ENCODE peak calls at places on chromosome 20, in five cellular contexts. One of them, this sample, is unnamed.

GRCh38 chr20:835220-836045 is 1.9 kb downstream of the FAM110A start:
- DNase-seq in mucosa of descending colon: no peak
- DNase-seq in AG09309: no peak
- DNase-seq in tibial artery: no peak
- DNase-seq in brain microvascular endothelial cell: no peak
- DNase-seq in this sample: no peak

GRCh38 chr20:19269737-19270325 is 57.4 kb downstream of the SLC24A3 start:
- DNase-seq in brain microvascular endothelial cell: peak; percentile 11
- DNase-seq in mucosa of descending colon: no peak
- DNase-seq in AG09309: peak; percentile 23
- DNase-seq in tibial artery: no peak
- DNase-seq in this sample: peak; percentile 67

GRCh38 chr20:38060536-38060935 is 27.0 kb downstream of the RPRD1B start:
- DNase-seq in brain microvascular endothelial cell: peak; percentile 77
- DNase-seq in tibial artery: no peak
- DNase-seq in AG09309: no peak
- DNase-seq in mucosa of descending colon: no peak
- DNase-seq in this sample: no peak

GRCh38 chr20:31923388-31924271 is 28.2 kb downstream of the PDRG1 start:
- DNase-seq in brain microvascular endothelial cell: no peak
- DNase-seq in mucosa of descending colon: no peak
- DNase-seq in AG09309: no peak
- DNase-seq in tibial artery: no peak
- DNase-seq in this sample: no peak

GRCh38 chr20:44188752-44189151 is 1.8 kb upstream of the JPH2 start:
- DNase-seq in AG09309: no peak
- DNase-seq in brain microvascular endothelial cell: no peak
- DNase-seq in tibial artery: no peak
- DNase-seq in mucosa of descending colon: no peak
- DNase-seq in this sample: no peak

GRCh38 chr20:38222231-38222922 is 38.2 kb downstream of the KIAA1755 start:
- DNase-seq in tibial artery: peak; percentile 61
- DNase-seq in mucosa of descending colon: peak; percentile 70
- DNase-seq in brain microvascular endothelial cell: peak; percentile 69
- DNase-seq in AG09309: no peak
- DNase-seq in this sample: peak; percentile 42

GRCh38 chr20:18020931-18021330 is 36.8 kb downstream of the OVOL2 start:
- DNase-seq in tibial artery: no peak
- DNase-seq in mucosa of descending colon: no peak
- DNase-seq in brain microvascular endothelial cell: no peak
- DNase-seq in AG09309: no peak
- DNase-seq in this sample: no peak

GRCh38 chr20:15220009-15220656 is 882.7 kb upstream of the FLRT3 start:
- DNase-seq in brain microvascular endothelial cell: no peak
- DNase-seq in AG09309: no peak
- DNase-seq in tibial artery: no peak
- DNase-seq in mucosa of descending colon: no peak
- DNase-seq in this sample: peak; percentile 16

GRCh38 chr20:13852321-13852720 is 67.5 kb downstream of the NDUFAF5 start:
- DNase-seq in mucosa of descending colon: no peak
- DNase-seq in AG09309: no peak
- DNase-seq in brain microvascular endothelial cell: no peak
- DNase-seq in tibial artery: no peak
- DNase-seq in this sample: peak; percentile 82

GRCh38 chr20:5731753-5732366 is 18.3 kb upstream of the SHLD1 start:
- DNase-seq in brain microvascular endothelial cell: no peak
- DNase-seq in mucosa of descending colon: no peak
- DNase-seq in tibial artery: no peak
- DNase-seq in AG09309: no peak
- DNase-seq in this sample: no peak

GRCh38 chr20:62370115-62370806 is 3.1 kb upstream of the LAMA5 start:
- DNase-seq in mucosa of descending colon: no peak
- DNase-seq in AG09309: peak; percentile 52
- DNase-seq in brain microvascular endothelial cell: no peak
- DNase-seq in tibial artery: no peak
- DNase-seq in this sample: peak; percentile 79

GRCh38 chr20:23039885-23040508 is 4.9 kb downstream of the SSTR4 start:
- DNase-seq in AG09309: no peak
- DNase-seq in tibial artery: no peak
- DNase-seq in mucosa of descending colon: no peak
- DNase-seq in brain microvascular endothelial cell: no peak
- DNase-seq in this sample: no peak

GRCh38 chr20:6765469-6766058 is 1.9 kb upstream of the BMP2 start:
- DNase-seq in tibial artery: no peak
- DNase-seq in mucosa of descending colon: no peak
- DNase-seq in AG09309: peak; percentile 28
- DNase-seq in brain microvascular endothelial cell: peak; percentile 27
- DNase-seq in this sample: peak; percentile 71

DNA sequence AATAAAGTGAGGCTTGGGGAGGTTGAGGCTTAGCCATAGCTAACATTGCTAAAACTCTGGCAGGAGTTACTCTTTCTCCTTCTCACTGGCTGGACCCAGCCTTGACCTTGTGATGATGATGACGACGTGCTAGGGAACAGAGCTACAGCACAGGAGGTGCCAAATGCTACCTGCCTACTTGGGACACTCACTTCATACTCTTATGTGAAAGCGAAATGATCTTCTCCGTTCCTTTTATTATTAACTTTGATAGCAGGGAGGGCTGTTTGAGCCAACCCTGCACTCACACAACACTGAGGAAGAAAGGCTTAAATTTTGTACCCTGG is 1.2 kb upstream of the ELMO2 start:
- DNase-seq in tibial artery: no peak
- DNase-seq in mucosa of descending colon: no peak
- DNase-seq in AG09309: no peak
- DNase-seq in brain microvascular endothelial cell: no peak
- DNase-seq in this sample: no peak
- H3K4me3 ChIP-seq in tibial artery: no peak overlapping the region
- H3K4me3 ChIP-seq in mucosa of descending colon: no peak overlapping the region
- H3K4me3 ChIP-seq in AG09309: no peak overlapping the region
- H3K4me3 ChIP-seq in brain microvascular endothelial cell: no peak overlapping the region
- H3K4me3 ChIP-seq in this sample: no peak overlapping the region

GRCh38 chr20:50646483-50646996 is 44.8 kb downstream of the RIPOR3 start:
- DNase-seq in mucosa of descending colon: no peak
- DNase-seq in tibial artery: no peak
- DNase-seq in brain microvascular endothelial cell: no peak
- DNase-seq in AG09309: peak; percentile 79
- DNase-seq in this sample: peak; percentile 97
- TF ChIP-seq CTCF in mucosa of descending colon: no peak
- TF ChIP-seq CTCF in tibial artery: no peak
- TF ChIP-seq CTCF in brain microvascular endothelial cell: peak; percentile 62
- TF ChIP-seq CTCF in AG09309: peak; percentile 31
- TF ChIP-seq CTCF in this sample: peak; percentile 60

DNA sequence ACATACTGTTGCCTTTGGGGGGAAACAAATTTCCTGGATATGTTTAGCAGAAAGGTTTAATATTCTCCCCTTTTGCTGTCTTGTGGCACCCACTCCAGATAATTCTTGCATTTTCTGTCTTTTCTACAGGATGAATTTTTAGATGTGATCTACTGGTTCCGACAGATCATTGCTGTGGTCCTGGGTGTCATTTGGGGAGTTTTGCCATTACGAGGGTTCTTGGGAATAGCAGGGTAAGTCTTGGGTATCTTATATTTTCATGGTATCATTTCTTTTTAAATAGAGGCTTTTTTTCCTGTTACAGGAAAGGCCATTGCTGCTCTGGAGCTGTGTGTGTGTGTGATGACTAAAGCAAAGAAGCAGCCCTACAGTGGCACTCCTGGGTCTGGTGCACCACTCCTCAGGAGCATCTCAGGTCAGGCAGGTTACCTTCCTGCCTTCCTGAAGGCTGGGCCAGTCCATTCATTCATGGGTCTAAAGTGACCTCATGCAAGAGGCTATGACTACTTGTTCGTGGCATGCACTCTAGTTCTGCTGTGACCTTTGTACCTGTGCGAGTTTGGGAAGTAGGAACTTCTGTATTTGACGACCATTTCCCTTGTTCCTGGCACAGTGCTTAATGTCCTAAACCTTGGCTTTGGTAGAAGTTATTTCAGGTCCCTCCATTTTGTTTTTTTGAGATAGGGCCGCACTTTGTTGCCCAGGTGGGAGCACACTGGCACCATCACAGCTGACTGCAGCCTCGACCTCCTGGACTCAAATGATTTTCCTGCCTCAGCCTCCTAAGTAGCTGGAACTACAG is 2.2 kb downstream of the RAB5IF start:
- DNase-seq in tibial artery: no peak
- DNase-seq in brain microvascular endothelial cell: no peak
- DNase-seq in AG09309: no peak
- DNase-seq in mucosa of descending colon: peak; percentile 42
- DNase-seq in this sample: no peak
- H3K4me3 ChIP-seq in tibial artery: no peak overlapping the region
- H3K4me3 ChIP-seq in brain microvascular endothelial cell: no peak overlapping the region
- H3K4me3 ChIP-seq in AG09309: no peak overlapping the region
- H3K4me3 ChIP-seq in mucosa of descending colon: no peak overlapping the region
- H3K4me3 ChIP-seq in this sample: peak overlapping the region; percentile 7

DNA sequence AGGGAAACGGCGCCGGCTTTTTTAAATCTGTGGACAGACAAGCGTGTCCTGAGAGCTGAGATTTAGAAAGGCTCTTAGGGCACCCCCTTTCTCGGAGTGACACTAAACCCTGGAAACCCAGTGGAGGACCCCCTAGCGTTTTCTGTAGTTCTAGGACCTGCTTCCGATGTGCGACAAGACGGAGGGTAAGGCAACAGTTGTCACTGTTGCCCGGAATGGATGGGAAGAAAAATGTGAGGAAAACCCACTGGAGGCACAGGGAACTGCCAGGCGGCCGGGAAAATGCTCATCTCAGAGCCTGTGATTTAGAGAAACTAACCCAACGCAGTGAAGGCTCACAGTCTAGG is 551 bp upstream of the ATP5F1E start:
- DNase-seq in brain microvascular endothelial cell: no peak
- DNase-seq in tibial artery: no peak
- DNase-seq in AG09309: no peak
- DNase-seq in mucosa of descending colon: no peak
- DNase-seq in this sample: no peak
- TF ChIP-seq CTCF in brain microvascular endothelial cell: peak; percentile 46
- TF ChIP-seq CTCF in tibial artery: no peak
- TF ChIP-seq CTCF in AG09309: no peak
- TF ChIP-seq CTCF in mucosa of descending colon: no peak
- TF ChIP-seq CTCF in this sample: peak; percentile 15

GRCh38 chr20:49983848-49984408 is 1.1 kb downstream of the SNAI1 start:
- DNase-seq in brain microvascular endothelial cell: no peak
- DNase-seq in AG09309: no peak
- DNase-seq in mucosa of descending colon: no peak
- DNase-seq in tibial artery: no peak
- DNase-seq in this sample: peak; percentile 63
- H3K4me3 ChIP-seq in brain microvascular endothelial cell: peak overlapping the region; percentile 97
- H3K4me3 ChIP-seq in AG09309: peak overlapping the region; percentile 89
- H3K4me3 ChIP-seq in mucosa of descending colon: no peak overlapping the region
- H3K4me3 ChIP-seq in tibial artery: peak overlapping the region; percentile 48
- H3K4me3 ChIP-seq in this sample: peak overlapping the region; percentile 97

GRCh38 chr20:59428441-59429205 is 128.2 kb downstream of the EDN3 start:
- DNase-seq in mucosa of descending colon: no peak
- DNase-seq in tibial artery: no peak
- DNase-seq in brain microvascular endothelial cell: no peak
- DNase-seq in AG09309: no peak
- DNase-seq in this sample: no peak
- TF ChIP-seq CTCF in mucosa of descending colon: no peak
- TF ChIP-seq CTCF in tibial artery: no peak
- TF ChIP-seq CTCF in brain microvascular endothelial cell: no peak
- TF ChIP-seq CTCF in AG09309: peak; percentile 28
- TF ChIP-seq CTCF in this sample: no peak

GRCh38 chr20:2872304-2873009 is 824 bp upstream of the PTPRA start:
- DNase-seq in brain microvascular endothelial cell: peak; percentile 49
- DNase-seq in mucosa of descending colon: peak; percentile 82
- DNase-seq in AG09309: no peak
- DNase-seq in tibial artery: peak; percentile 50
- DNase-seq in this sample: peak; percentile 40

GRCh38 chr20:2873010-2873746 is at the start of gene PTPRA:
- DNase-seq in mucosa of descending colon: peak; percentile 95
- DNase-seq in tibial artery: peak; percentile 90
- DNase-seq in brain microvascular endothelial cell: peak; percentile 86
- DNase-seq in AG09309: peak; percentile 49
- DNase-seq in this sample: peak; percentile 87

GRCh38 chr20:2869381-2869780 is 3.9 kb upstream of the PTPRA start:
- DNase-seq in mucosa of descending colon: no peak
- DNase-seq in brain microvascular endothelial cell: no peak
- DNase-seq in tibial artery: no peak
- DNase-seq in AG09309: no peak
- DNase-seq in this sample: no peak

GRCh38 chr20:2871555-2872303 is 1.6 kb upstream of the PTPRA start:
- DNase-seq in mucosa of descending colon: no peak
- DNase-seq in AG09309: no peak
- DNase-seq in brain microvascular endothelial cell: no peak
- DNase-seq in tibial artery: no peak
- DNase-seq in this sample: no peak

GRCh38 chr20:2871111-2871465 is 2.2 kb upstream of the PTPRA start:
- DNase-seq in mucosa of descending colon: no peak
- DNase-seq in tibial artery: no peak
- DNase-seq in AG09309: no peak
- DNase-seq in brain microvascular endothelial cell: no peak
- DNase-seq in this sample: peak; percentile 32
- H3K4me3 ChIP-seq in mucosa of descending colon: no peak overlapping the region
- H3K4me3 ChIP-seq in tibial artery: no peak overlapping the region
- H3K4me3 ChIP-seq in AG09309: no peak overlapping the region
- H3K4me3 ChIP-seq in brain microvascular endothelial cell: no peak overlapping the region
- H3K4me3 ChIP-seq in this sample: no peak overlapping the region

This sample was measured in AG10803.